ENCODE peak calls at places on chromosomes 7 and 10, in four cellular contexts. One of them, this sample, is unnamed.

GRCh38 chr7:128006550-128007292 is 24.5 kb downstream of the LRRC4 start:
- DNase-seq in HepG2: no peak
- DNase-seq in K562: no peak
- DNase-seq in HCT116: no peak
- DNase-seq in this sample: no peak

GRCh38 chr7:137985897-137986251 is 16.0 kb downstream of the CREB3L2 start:
- DNase-seq in HepG2: no peak
- DNase-seq in HCT116: no peak
- DNase-seq in K562: peak
- DNase-seq in this sample: no peak

GRCh38 chr7:47142169-47142866 is 439.6 kb downstream of the TNS3 start:
- DNase-seq in HCT116: no peak
- DNase-seq in HepG2: no peak
- DNase-seq in K562: peak
- DNase-seq in this sample: no peak

GRCh38 chr10:124612611-124613498 is 131.3 kb downstream of the FAM53B start:
- DNase-seq in K562: peak
- DNase-seq in HCT116: peak
- DNase-seq in HepG2: peak
- DNase-seq in this sample: no peak

GRCh38 chr10:71817831-71818268 is 33.2 kb downstream of the PSAP start:
- DNase-seq in HepG2: no peak
- DNase-seq in K562: no peak
- DNase-seq in HCT116: no peak
- DNase-seq in this sample: no peak

GRCh38 chr10:18460061-18460460 is 191.3 kb downstream of the NSUN6 start:
- DNase-seq in K562: no peak
- DNase-seq in HepG2: no peak
- DNase-seq in HCT116: no peak
- DNase-seq in this sample: no peak

GRCh38 chr7:21159506-21159905 is 268.4 kb upstream of the SP4 start:
- DNase-seq in HCT116: no peak
- DNase-seq in HepG2: no peak
- DNase-seq in K562: no peak
- DNase-seq in this sample: no peak

GRCh38 chr10:73289958-73290357 is 37.5 kb upstream of the MRPS16 start:
- DNase-seq in K562: no peak
- DNase-seq in HCT116: no peak
- DNase-seq in HepG2: no peak
- DNase-seq in this sample: no peak

GRCh38 chr10:90204131-90204955 is 503.0 kb downstream of the KIF20B start:
- DNase-seq in HepG2: no peak
- DNase-seq in HCT116: no peak
- DNase-seq in K562: no peak
- DNase-seq in this sample: no peak

GRCh38 chr10:11112718-11113117 is 95.0 kb downstream of the CELF2 start:
- DNase-seq in K562: no peak
- DNase-seq in HCT116: no peak
- DNase-seq in HepG2: peak
- DNase-seq in this sample: no peak

GRCh38 chr7:159007308-159008054 is 137.2 kb downstream of the VIPR2 start:
- DNase-seq in HCT116: no peak
- DNase-seq in K562: no peak
- DNase-seq in HepG2: no peak
- DNase-seq in this sample: no peak

GRCh38 chr7:25216837-25217236 is 11.4 kb downstream of the NPVF start:
- DNase-seq in K562: peak
- DNase-seq in HCT116: peak
- DNase-seq in HepG2: peak
- DNase-seq in this sample: peak

GRCh38 chr7:143391462-143392404 is 10.6 kb downstream of the ZYX start:
- DNase-seq in HCT116: no peak
- DNase-seq in K562: no peak
- DNase-seq in HepG2: no peak
- DNase-seq in this sample: no peak

GRCh38 chr7:13981070-13981469 is 8.4 kb downstream of the ETV1 start:
- DNase-seq in HepG2: no peak
- DNase-seq in K562: peak
- DNase-seq in HCT116: peak
- DNase-seq in this sample: peak

GRCh38 chr10:24891823-24892222 is 60.6 kb downstream of the PRTFDC1 start:
- DNase-seq in HepG2: no peak
- DNase-seq in K562: no peak
- DNase-seq in HCT116: peak
- DNase-seq in this sample: no peak

GRCh38 chr10:1085258-1085657 is 29.1 kb downstream of the WDR37 start:
- DNase-seq in HepG2: no peak
- DNase-seq in HCT116: no peak
- DNase-seq in K562: no peak
- DNase-seq in this sample: no peak

GRCh38 chr10:132386419-132386831 is 10.6 kb upstream of the PWWP2B start:
- DNase-seq in HCT116: no peak
- DNase-seq in K562: no peak
- DNase-seq in HepG2: no peak
- DNase-seq in this sample: no peak

GRCh38 chr7:154960063-154960790 is 42.7 kb downstream of the PAXIP1 start:
- DNase-seq in K562: no peak
- DNase-seq in HCT116: no peak
- DNase-seq in HepG2: peak
- DNase-seq in this sample: peak

GRCh38 chr10:69413221-69413865 is 3.4 kb downstream of the TACR2 start:
- DNase-seq in HepG2: peak
- DNase-seq in HCT116: peak
- DNase-seq in K562: peak
- DNase-seq in this sample: no peak

GRCh38 chr10:126240483-126240882 is 147.8 kb downstream of the ADAM12 start:
- DNase-seq in HepG2: no peak
- DNase-seq in K562: no peak
- DNase-seq in HCT116: no peak
- DNase-seq in this sample: no peak

GRCh38 chr7:83921798-83922607 is 272.6 kb downstream of the SEMA3A start:
- DNase-seq in K562: no peak
- DNase-seq in HCT116: no peak
- DNase-seq in HepG2: no peak
- DNase-seq in this sample: no peak

GRCh38 chr7:55983537-55983936 is 19.2 kb downstream of the NIPSNAP2 start:
- DNase-seq in HepG2: no peak
- DNase-seq in HCT116: no peak
- DNase-seq in K562: no peak
- DNase-seq in this sample: no peak

GRCh38 chr10:11863353-11864105 is 40.4 kb downstream of the PROSER2 start:
- DNase-seq in HCT116: no peak
- DNase-seq in K562: no peak
- DNase-seq in HepG2: no peak
- DNase-seq in this sample: no peak

GRCh38 chr7:34133983-34134782 is 228.8 kb downstream of the BMPER start:
- DNase-seq in K562: peak
- DNase-seq in HepG2: peak
- DNase-seq in HCT116: peak
- DNase-seq in this sample: peak

GRCh38 chr10:91632671-91633550 is at the start of gene PPP1R3C:
- DNase-seq in HCT116: no peak
- DNase-seq in K562: no peak
- DNase-seq in HepG2: peak
- DNase-seq in this sample: peak
- TF ChIP-seq POLR2AphosphoS5 in HCT116: no peak
- TF ChIP-seq POLR2AphosphoS5 in K562: no peak
- TF ChIP-seq POLR2AphosphoS5 in HepG2: peak
- TF ChIP-seq POLR2AphosphoS5 in this sample: no peak

DNA sequence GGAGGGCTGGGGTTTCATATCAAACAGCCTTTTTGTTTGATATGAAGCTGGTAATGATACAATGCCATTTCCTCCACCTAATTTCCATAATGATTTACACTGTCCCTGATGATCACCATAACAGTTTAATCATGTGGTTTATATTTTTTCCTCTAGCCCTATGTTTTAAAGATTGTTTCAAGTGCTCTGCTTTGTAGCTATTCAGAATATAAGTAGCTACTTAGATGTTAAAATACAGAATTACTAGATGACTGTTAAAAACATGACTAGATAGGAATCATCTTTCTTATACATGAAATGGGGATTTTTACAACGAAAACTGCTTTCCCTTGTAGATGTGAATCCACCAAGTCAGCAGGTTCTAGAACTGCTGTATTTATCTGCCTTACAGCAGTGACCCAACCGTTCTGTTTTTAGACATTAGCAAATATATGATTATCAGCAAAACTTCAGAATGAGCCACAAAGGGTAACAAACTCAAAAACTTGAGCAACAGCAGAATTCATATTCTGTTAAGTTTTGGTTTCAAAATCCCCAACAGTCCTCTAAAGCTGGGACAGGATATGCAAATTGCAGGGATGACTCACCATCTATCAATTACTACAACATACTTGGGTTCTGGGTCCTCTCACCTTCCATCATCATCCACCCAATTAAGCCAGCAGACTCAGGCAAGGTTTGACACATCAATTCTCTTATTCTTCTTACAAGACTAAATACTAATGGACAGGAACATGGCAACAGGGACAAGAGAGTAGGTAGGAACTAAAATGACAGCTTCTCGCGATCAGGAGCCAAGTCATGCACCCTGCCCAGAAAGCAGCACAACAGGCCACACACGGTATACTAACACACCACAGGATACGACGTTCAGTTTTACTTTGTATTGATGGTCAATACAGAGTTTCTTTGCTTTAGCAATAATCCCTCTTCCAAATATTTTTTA is 83.9 kb downstream of the PIP4K2A start:
- DNase-seq in K562: peak
- DNase-seq in HCT116: no peak
- DNase-seq in HepG2: no peak
- DNase-seq in this sample: no peak
- H3K4me3 ChIP-seq in K562: peak
- H3K4me3 ChIP-seq in HCT116: no peak
- H3K4me3 ChIP-seq in HepG2: no peak
- H3K4me3 ChIP-seq in this sample: no peak

DNA sequence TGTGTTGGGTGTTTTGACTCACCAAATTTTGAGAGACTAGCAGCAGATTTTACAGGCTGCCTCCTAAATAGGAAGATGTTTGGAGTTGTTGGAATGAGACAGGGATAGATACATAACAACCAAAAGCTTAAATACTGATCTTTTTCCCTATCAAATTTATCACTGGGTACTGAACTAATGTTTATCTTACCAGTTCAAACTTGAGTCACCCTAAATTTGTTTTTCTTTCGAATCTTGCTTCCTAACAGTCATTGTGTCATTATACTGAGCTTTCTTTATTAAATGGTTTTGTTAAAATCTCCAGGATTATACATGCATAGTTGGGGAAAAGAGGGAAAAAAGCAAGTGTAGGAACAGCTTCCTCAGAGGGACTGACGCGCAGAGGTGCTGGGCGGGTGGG is 105.9 kb upstream of the GATA3 start:
- DNase-seq in HCT116: no peak
- DNase-seq in K562: no peak
- DNase-seq in HepG2: no peak
- DNase-seq in this sample: no peak
- TF ChIP-seq TCF7L2 in HCT116: no peak
- TF ChIP-seq TCF7L2 in K562: no peak
- TF ChIP-seq TCF7L2 in HepG2: no peak
- TF ChIP-seq TCF7L2 in this sample: no peak

DNA sequence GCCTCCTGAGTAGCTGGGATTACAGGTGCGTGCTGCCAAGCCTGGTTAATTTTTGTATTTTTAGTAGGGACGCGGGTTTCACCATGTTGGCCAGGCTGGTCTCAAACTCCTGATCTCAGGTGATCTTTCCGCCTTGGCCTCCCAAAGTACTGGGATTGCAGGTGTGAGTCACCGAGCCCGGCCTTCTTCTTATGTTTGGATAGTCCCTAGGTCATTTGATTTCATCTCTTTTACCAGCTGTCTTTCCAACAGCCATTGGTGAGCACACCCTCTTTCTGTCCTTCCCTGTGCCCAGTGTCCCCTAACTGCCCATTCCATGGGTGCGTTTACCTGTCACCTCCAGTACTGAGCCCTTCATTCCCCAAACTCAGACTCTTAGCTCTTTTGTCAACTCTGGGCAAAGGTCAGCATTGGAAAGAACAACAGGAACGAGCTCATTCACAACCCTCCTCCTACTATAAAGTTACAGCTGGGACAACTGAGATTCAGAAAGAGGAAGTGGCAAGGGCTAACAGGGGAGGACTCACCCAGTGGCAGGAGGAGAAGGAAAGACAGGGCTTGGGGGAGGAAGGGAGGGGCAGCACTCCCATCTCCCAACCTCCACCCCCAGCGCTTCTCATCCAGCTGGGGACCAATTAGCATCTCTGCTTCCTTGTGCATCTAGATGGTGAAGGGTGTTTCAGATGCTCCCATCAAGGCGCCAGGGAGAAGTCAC is 5.6 kb downstream of the SSC4D start:
- DNase-seq in K562: no peak
- DNase-seq in HCT116: no peak
- DNase-seq in HepG2: peak
- DNase-seq in this sample: no peak
- TF ChIP-seq POLR2AphosphoS5 in K562: no peak
- TF ChIP-seq POLR2AphosphoS5 in HCT116: no peak
- TF ChIP-seq POLR2AphosphoS5 in HepG2: no peak
- TF ChIP-seq POLR2AphosphoS5 in this sample: no peak

GRCh38 chr7:63927261-63927660 is 71.4 kb upstream of the ZNF722 start:
- DNase-seq in HepG2: no peak
- DNase-seq in K562: no peak
- DNase-seq in HCT116: no peak
- DNase-seq in this sample: no peak
- H3K4me3 ChIP-seq in HepG2: no peak
- H3K4me3 ChIP-seq in K562: no peak
- H3K4me3 ChIP-seq in HCT116: no peak
- H3K4me3 ChIP-seq in this sample: peak

GRCh38 chr10:92729886-92730285 is 40.1 kb downstream of the HHEX start:
- DNase-seq in HepG2: no peak
- DNase-seq in K562: no peak
- DNase-seq in HCT116: no peak
- DNase-seq in this sample: no peak

GRCh38 chr10:92735938-92736337 is 46.2 kb downstream of the HHEX start:
- DNase-seq in HCT116: no peak
- DNase-seq in HepG2: no peak
- DNase-seq in K562: no peak
- DNase-seq in this sample: no peak

GRCh38 chr10:92737484-92737883 is 47.7 kb downstream of the HHEX start:
- DNase-seq in HCT116: no peak
- DNase-seq in K562: no peak
- DNase-seq in HepG2: peak
- DNase-seq in this sample: no peak

GRCh38 chr10:92734288-92734687 is 44.5 kb downstream of the HHEX start:
- DNase-seq in HepG2: no peak
- DNase-seq in HCT116: no peak
- DNase-seq in K562: peak
- DNase-seq in this sample: no peak

DNA sequence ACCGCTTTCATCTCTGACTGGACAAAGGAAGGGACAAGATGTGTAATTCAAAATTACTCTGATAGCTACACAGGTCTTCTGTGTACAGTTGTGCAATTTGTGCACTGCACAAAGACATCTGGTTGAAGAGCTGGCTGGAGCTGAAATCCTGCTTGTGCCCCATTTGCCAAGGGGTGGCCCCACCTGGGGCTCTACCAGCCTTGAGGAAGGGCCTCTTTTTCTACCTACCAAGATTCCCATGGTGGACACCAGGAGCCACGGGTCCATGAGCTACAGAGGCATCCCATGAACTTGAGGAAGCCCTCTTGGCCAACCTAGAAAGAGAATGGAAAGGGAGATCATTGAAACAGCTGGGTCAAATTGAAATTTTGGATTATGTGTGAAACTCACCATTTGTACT is 43.2 kb downstream of the HHEX start:
- DNase-seq in HCT116: no peak
- DNase-seq in HepG2: no peak
- DNase-seq in K562: no peak
- DNase-seq in this sample: no peak
- TF ChIP-seq TCF7L2 in HCT116: no peak
- TF ChIP-seq TCF7L2 in HepG2: no peak
- TF ChIP-seq TCF7L2 in K562: no peak
- TF ChIP-seq TCF7L2 in this sample: no peak